ENCODE peak calls at places on chromosomes 11 and 22, in seven cellular contexts. F is tibial nerve; Z is T-helper 2 cell; K is activated CD4-positive, alpha-beta T cell treated with anti-CD3 and anti-CD28 coated beads, Interleukin-2, amount 50 U/mL, for 48 hours; R is KG1; W is renal cortical epithelial cell; V is fibroblast of lung. O is an unnamed sample.

GRCh38 chr11:34266987-34267386 is 90.8 kb downstream of the ABTB2 start:
- DNase-seq in F (no peak), Z (no peak), V (no peak), R (no peak), K (no peak), W (no peak), O (no peak)

GRCh38 chr11:125171974-125172373 is 7.4 kb downstream of the PKNOX2 start:
- DNase-seq in V (no peak), Z (no peak), F (no peak), R (no peak), W (no peak), K (no peak), O (no peak)

GRCh38 chr22:21593406-21594232 is 26.1 kb downstream of the UBE2L3 start:
- DNase-seq in R (no peak), F (no peak), W (no peak), V (no peak), Z (no peak), K (no peak), O (no peak)

GRCh38 chr22:31044262-31044861 is 36.8 kb upstream of the SMTN start:
- DNase-seq in W (no peak), Z (no peak), V (peak; percentile 47), F (peak; percentile 39), K (no peak), R (no peak), O (no peak)

GRCh38 chr11:111283945-111284481 is 14.3 kb upstream of the POU2AF3 start:
- DNase-seq in Z (no peak), R (no peak), K (no peak), V (no peak), W (no peak), F (peak; percentile 54), O (no peak)

GRCh38 chr11:3123761-3124733 is 41.1 kb downstream of the OSBPL5 start:
- DNase-seq in W (peak; percentile 93), V (peak; percentile 97), F (peak; percentile 85), Z (peak; percentile 2), K (no peak), R (no peak), O (peak; percentile 87)

GRCh38 chr11:8631395-8632110 is 37.5 kb upstream of the STK33 start:
- DNase-seq in Z (no peak), V (peak; percentile 87), F (no peak), W (peak; percentile 43), R (no peak), K (no peak), O (peak; percentile 51)

GRCh38 chr11:1825039-1825740 is 9.6 kb upstream of the SYT8 start:
- DNase-seq in W (no peak), Z (no peak), V (no peak), K (no peak), F (no peak), R (no peak), O (no peak)

GRCh38 chr22:49321477-49322055 is 506.1 kb downstream of the BRD1 start:
- DNase-seq in Z (no peak), F (no peak), V (no peak), K (no peak), R (no peak), W (no peak), O (no peak)

GRCh38 chr11:86335131-86335768 is 33.2 kb downstream of the HIKESHI start:
- DNase-seq in V (no peak), F (no peak), R (no peak), Z (no peak), W (no peak), K (no peak), O (no peak)

GRCh38 chr22:43273902-43274484 is 69.2 kb downstream of the SCUBE1 start:
- DNase-seq in F (no peak), Z (no peak), R (peak; percentile 33), K (peak; percentile 34), W (peak; percentile 43), V (peak; percentile 60), O (peak; percentile 68)

GRCh38 chr22:50078761-50079160 is 6.5 kb downstream of the MLC1 start:
- DNase-seq in F (no peak), R (no peak), V (no peak), W (no peak), K (no peak), Z (no peak), O (no peak)

GRCh38 chr22:29690481-29690880 is 29.3 kb upstream of the CABP7 start:
- DNase-seq in W (no peak), K (no peak), Z (no peak), F (no peak), R (no peak), V (no peak), O (no peak)

GRCh38 chr11:107018902-107019493 is 722 bp upstream of the GUCY1A2 start:
- DNase-seq in Z (no peak), W (peak; percentile 55), R (peak; percentile 7), V (peak; percentile 75), K (no peak), F (peak; percentile 13), O (peak; percentile 67)

GRCh38 chr11:83663446-83663845 is 377.3 kb upstream of the CCDC90B start:
- DNase-seq in W (no peak), R (no peak), F (no peak), V (peak; percentile 12), K (no peak), Z (no peak), O (peak; percentile 30)

GRCh38 chr11:65454696-65455456 is 32.3 kb downstream of the NEAT1 start:
- DNase-seq in R (peak; percentile 69), K (peak; percentile 91), V (peak; percentile 85), W (peak; percentile 65), Z (peak; percentile 70), F (peak; percentile 89), O (peak; percentile 89)

GRCh38 chr11:27839226-27839913 is 139.1 kb upstream of the BDNF start:
- DNase-seq in W (peak; percentile 44), V (peak; percentile 38), Z (no peak), F (no peak), R (no peak), K (no peak), O (peak; percentile 43)

GRCh38 chr11:73361953-73362776 is 14.0 kb upstream of the RELT start:
- DNase-seq in Z (no peak), F (no peak), R (no peak), V (no peak), W (no peak), K (no peak), O (no peak)

GRCh38 chr11:43579171-43579918 is 101.2 kb upstream of the HSD17B12 start:
- DNase-seq in V (peak; percentile 34), F (no peak), W (no peak), R (no peak), Z (no peak), K (peak; percentile 53), O (peak; percentile 52)

GRCh38 chr11:3645552-3645951 is 624 bp downstream of the ART1 start:
- DNase-seq in W (no peak), K (no peak), R (no peak), F (no peak), Z (no peak), V (no peak), O (no peak)

GRCh38 chr22:39821008-39821407 is 72.6 kb downstream of the ENTHD1 start:
- DNase-seq in R (no peak), F (no peak), Z (no peak), K (no peak), V (no peak), W (no peak), O (no peak)

GRCh38 chr11:91104237-91104636 is 881.4 kb upstream of the CHORDC1 start:
- DNase-seq in F (no peak), V (peak; percentile 84), R (no peak), K (no peak), Z (no peak), W (peak; percentile 40), O (peak; percentile 46)

GRCh38 chr11:86800076-86800955 is at the start of gene PRSS23:
- DNase-seq in F (peak; percentile 34), R (no peak), K (peak; percentile 37), W (no peak), Z (no peak), V (peak; percentile 55), O (peak; percentile 86)